ENCODE peak calls at places on chromosomes 4 and X, in ten cellular contexts. I is spleen, N is keratinocyte, M is pancreas, R is heart left ventricle, T is PC-3, F is endodermal cell, X is fibroblast of lung, P is endothelial cell of umbilical vein, W is vagina. O is an unnamed sample. For H3K4me1 and H3K9me3, the result is how much of the 10 kb centered on the place peaks cover.

GRCh38 chr4:41366911-41367517 is 110.3 kb downstream of the UCHL1 start:
- DNase-seq in T (no peak), F (no peak), M (no peak), I (no peak), X (no peak), P (no peak), N (no peak), R (no peak), W (no peak), O (no peak)

GRCh38 chr4:108051343-108051742 is 61.7 kb downstream of the HADH start:
- DNase-seq in R (no peak), N (no peak), M (no peak), I (no peak), F (no peak), X (no peak), W (no peak), P (no peak), T (no peak), O (no peak)

GRCh38 chr4:3361406-3361805 is 68.6 kb downstream of the RGS12 start:
- DNase-seq in T (no peak), X (no peak), F (no peak), N (no peak), P (no peak), M (no peak), R (no peak), I (no peak), W (no peak), O (no peak)

GRCh38 chr4:44535981-44536380 is 87.4 kb upstream of the KCTD8 start:
- DNase-seq in M (no peak), F (no peak), X (no peak), I (no peak), T (no peak), N (no peak), R (no peak), P (no peak), W (no peak), O (no peak)

GRCh38 chr4:168119100-168119499 is 26.8 kb downstream of the ANXA10 start:
- DNase-seq in I (no peak), P (peak), X (no peak), F (no peak), W (no peak), M (no peak), R (no peak), T (no peak), N (no peak), O (no peak)

GRCh38 chr4:84948056-84948455 is 18.4 kb downstream of the WDFY3 start:
- DNase-seq in W (no peak), T (no peak), I (no peak), X (peak), R (no peak), F (no peak), M (no peak), P (no peak), N (no peak), O (no peak)

GRCh38 chrX:123169247-123169901 is 14.7 kb upstream of the GRIA3 start:
- DNase-seq in R (no peak), P (peak), M (no peak), T (peak), F (no peak), X (peak), I (no peak), W (no peak), N (no peak), O (no peak)

GRCh38 chrX:108322243-108322642 is 116.0 kb downstream of the COL4A6 start:
- DNase-seq in R (no peak), X (no peak), F (no peak), I (no peak), N (no peak), T (no peak), M (no peak), P (no peak), W (no peak), O (no peak)

GRCh38 chr4:125728568-125728967 is 413.8 kb downstream of the FAT4 start:
- DNase-seq in I (no peak), P (peak), T (peak), F (peak), N (peak), W (no peak), R (no peak), M (no peak), X (peak), O (no peak)

GRCh38 chr4:31108762-31109161 is 388.6 kb downstream of the PCDH7 start:
- DNase-seq in W (no peak), N (no peak), M (no peak), X (no peak), P (no peak), I (no peak), R (no peak), T (no peak), F (peak), O (no peak)

GRCh38 chr4:89619230-89619962 is 217.6 kb downstream of the SNCA start:
- DNase-seq in P (no peak), T (no peak), R (no peak), X (no peak), M (no peak), W (no peak), N (no peak), I (no peak), F (no peak), O (no peak)

GRCh38 chrX:16953606-16954211 is 7.3 kb downstream of the REPS2 start:
- DNase-seq in X (peak), R (no peak), P (peak), M (no peak), F (no peak), T (peak), I (no peak), N (no peak), W (no peak), O (no peak)

GRCh38 chr4:161949941-161950725 is 213.7 kb downstream of the FSTL5 start:
- DNase-seq in R (no peak), N (no peak), I (no peak), M (no peak), X (peak), P (no peak), T (no peak), W (no peak), F (no peak), O (no peak)

GRCh38 chr4:166312166-166312565 is 439.1 kb downstream of the TLL1 start:
- DNase-seq in M (no peak), P (no peak), X (peak), R (no peak), N (no peak), I (no peak), W (no peak), F (no peak), T (no peak), O (no peak)

GRCh38 chr4:80186666-80187065 is 10.6 kb upstream of the PRDM8 start:
- DNase-seq in X (no peak), N (no peak), F (no peak), M (no peak), P (no peak), R (no peak), T (no peak), W (no peak), I (no peak), O (no peak)

GRCh38 chr4:14888790-14889189 is 113.5 kb upstream of the CPEB2 start:
- DNase-seq in W (no peak), P (no peak), X (no peak), M (no peak), I (no peak), F (no peak), R (no peak), N (no peak), T (no peak), O (no peak)

GRCh38 chr4:148834804-148835598 is 392.8 kb upstream of the NR3C2 start:
- DNase-seq in F (no peak), N (no peak), X (peak), W (no peak), T (peak), M (no peak), P (peak), R (no peak), I (no peak), O (peak)

GRCh38 chr4:4859010-4859798 is at the start of gene MSX1:
- DNase-seq in P (peak), X (peak), I (peak), R (peak), T (peak), N (no peak), W (no peak), M (peak), F (peak), O (peak)

GRCh38 chr4:139669859-139670258 is 4.2 kb downstream of the MGST2 start:
- DNase-seq in F (peak), I (no peak), M (no peak), N (no peak), W (no peak), X (no peak), R (no peak), T (no peak), P (no peak), O (no peak)

GRCh38 chrX:47587091-47587891 is 5.1 kb downstream of the TIMP1 start:
- DNase-seq in X (no peak), F (no peak), I (no peak), R (no peak), P (no peak), N (no peak), W (no peak), T (no peak), M (no peak), O (no peak)

GRCh38 chr4:102196221-102196620 is 149.1 kb downstream of the SLC39A8 start:
- DNase-seq in X (peak), F (no peak), M (no peak), T (peak), R (no peak), W (no peak), I (no peak), P (peak), N (no peak), O (no peak)

GRCh38 chrX:78708171-78708570 is 39.3 kb upstream of the LPAR4 start:
- DNase-seq in N (no peak), T (peak), W (no peak), M (no peak), X (peak), R (no peak), P (peak), I (no peak), F (peak), O (no peak)

GRCh38 chr4:148112231-148112982 is 329.8 kb downstream of the NR3C2 start:
- DNase-seq in I (no peak), N (no peak), R (no peak), M (no peak), P (peak), F (no peak), W (no peak), X (peak), T (no peak), O (no peak)

GRCh38 chrX:15815779-15816452 is 25.6 kb downstream of the ZRSR2 start:
- DNase-seq in X (no peak), R (peak), M (no peak), N (no peak), F (peak), P (peak), T (peak), W (no peak), I (no peak), O (no peak)

GRCh38 chr4:37620174-37620573 is 66.0 kb downstream of the RELL1 start:
- DNase-seq in W (no peak), P (no peak), M (no peak), F (no peak), T (no peak), N (no peak), I (no peak), R (no peak), X (no peak), O (no peak)

GRCh38 chr4:749771-750666 is 44.4 kb downstream of the PCGF3 start:
- DNase-seq in N (no peak), W (no peak), P (peak), T (no peak), F (no peak), X (peak), I (no peak), M (no peak), R (no peak), O (no peak)

GRCh38 chr4:10119773-10120172 is 3.2 kb upstream of the WDR1 start:
- DNase-seq in M (no peak), X (no peak), I (no peak), F (no peak), W (no peak), N (no peak), P (no peak), T (no peak), R (no peak), O (no peak)

GRCh38 chrX:12771445-12772069 is 19.7 kb upstream of the PRPS2 start:
- DNase-seq in F (peak), X (peak), M (peak), T (peak), W (no peak), R (peak), N (no peak), I (peak), P (peak), O (peak)

GRCh38 chr4:92305148-92305877 is 1.5 kb downstream of the GRID2 start:
- DNase-seq in N (no peak), T (peak), R (peak), F (peak), X (peak), M (peak), P (peak), W (no peak), I (no peak), O (peak)

GRCh38 chr4:115154826-115155225 is 41.4 kb upstream of the NDST4 start:
- DNase-seq in T (peak), R (no peak), N (no peak), W (no peak), I (no peak), X (no peak), M (no peak), P (no peak), F (no peak), O (no peak)

GRCh38 chr4:85761803-85762202 is 286.9 kb downstream of the ARHGAP24 start:
- DNase-seq in N (no peak), P (peak), M (peak), W (no peak), R (peak), F (no peak), T (peak), X (peak), I (no peak), O (no peak)

GRCh38 chrX:109475174-109475891 is 6.6 kb downstream of the GUCY2F start:
- DNase-seq in W (no peak), M (peak), I (no peak), N (no peak), R (peak), X (peak), P (peak), F (peak), T (peak), O (peak)

GRCh38 chr4:161894493-161895167 is 269.2 kb downstream of the FSTL5 start:
- DNase-seq in M (no peak), W (no peak), T (no peak), N (peak), R (no peak), X (no peak), I (no peak), P (no peak), F (no peak), O (no peak)

GRCh38 chr4:98996056-98996941 is 778 bp downstream of the METAP1 start:
- DNase-seq in N (no peak), I (no peak), M (peak), T (peak), X (peak), P (peak), F (peak), R (no peak), W (no peak), O (no peak)

GRCh38 chr4:117545042-117545441 is 459.7 kb upstream of the TRAM1L1 start:
- DNase-seq in P (no peak), F (no peak), N (no peak), I (no peak), R (no peak), W (no peak), X (peak), T (peak), M (no peak), O (no peak)

GRCh38 chrX:51759055-51759454 is 15.8 kb downstream of the GSPT2 start:
- DNase-seq in F (no peak), N (no peak), P (no peak), R (no peak), T (no peak), W (no peak), X (no peak), I (no peak), M (no peak), O (no peak)

GRCh38 chr4:87026795-87027495 is 92.1 kb downstream of the AFF1 start:
- DNase-seq in W (no peak), R (no peak), N (no peak), T (no peak), X (no peak), F (no peak), M (no peak), I (no peak), P (no peak), O (no peak)

GRCh38 chr4:133162941-133163340 is 13.8 kb downstream of the PCDH10 start:
- DNase-seq in N (no peak), X (peak), W (no peak), M (no peak), T (no peak), F (peak), I (no peak), P (no peak), R (no peak), O (no peak)

DNA sequence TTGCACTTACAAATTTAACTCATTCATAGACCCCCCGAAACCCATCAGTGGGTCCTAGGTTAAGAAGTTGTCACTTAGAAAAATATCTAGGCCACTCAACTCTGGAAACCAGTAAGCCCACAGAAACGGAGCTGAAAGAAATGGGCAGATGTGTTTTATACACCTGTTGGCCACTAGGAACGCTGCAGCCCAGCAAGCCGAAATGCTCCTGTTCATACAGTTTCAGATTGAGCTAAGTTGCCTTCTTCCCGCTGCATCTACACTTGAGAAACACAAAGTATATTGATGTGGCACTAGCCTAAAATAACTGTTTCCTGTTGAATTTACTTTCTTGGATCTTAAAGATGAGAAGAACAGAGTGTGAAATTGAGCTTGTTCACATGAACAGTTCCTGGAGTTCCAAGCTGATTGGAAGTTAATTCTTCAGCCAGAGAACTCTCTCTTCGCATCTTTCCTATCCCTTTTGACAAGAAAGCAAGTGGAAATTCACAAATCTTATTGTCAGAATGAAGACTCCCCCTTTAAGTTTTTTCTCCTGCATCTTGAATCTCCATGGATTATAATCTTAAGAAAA is 174.1 kb downstream of the RBMX2 start:
- DNase-seq in T (peak), F (peak), R (peak), I (no peak), N (no peak), W (no peak), M (peak), X (peak), P (peak), O (peak)
- H3K4me1 ChIP-seq in T (under half), F (under half), R (under half), I (under half), N (under half), W (under half), M (under half), X (under half), P (under half), O (under half)

DNA sequence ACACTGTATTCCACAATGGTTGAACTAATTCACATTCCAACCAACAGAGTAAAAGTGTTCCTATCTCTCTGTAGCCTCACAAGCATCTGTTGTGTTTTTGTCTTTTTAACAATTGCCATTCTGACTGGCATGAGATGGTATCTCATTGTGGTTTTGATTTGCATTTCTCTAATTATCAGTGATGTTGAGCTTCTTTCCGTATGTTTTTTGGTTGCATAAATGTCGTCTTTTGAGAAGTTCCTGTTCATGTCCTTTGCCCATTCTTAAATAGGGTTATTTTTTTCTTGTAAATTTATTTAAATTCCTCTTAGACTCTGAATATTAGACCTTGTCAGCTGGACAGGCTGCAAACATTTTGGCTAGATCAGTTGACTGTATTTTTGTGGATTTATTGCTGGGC is 78.2 kb downstream of the VSIG4 start:
- DNase-seq in F (no peak), N (no peak), I (no peak), W (no peak), P (no peak), R (no peak), M (no peak), X (no peak), T (no peak), O (no peak)
- TF ChIP-seq CTCF in F (no peak), N (no peak), I (no peak), W (no peak), P (no peak), R (no peak), M (no peak), X (no peak), T (no peak), O (no peak)

GRCh38 chr4:19786616-19787015 is 465.1 kb upstream of the SLIT2 start:
- DNase-seq in I (no peak), T (no peak), N (no peak), P (no peak), M (no peak), R (no peak), F (no peak), X (no peak), W (no peak), O (no peak)
- H3K9me3 ChIP-seq in I (under half), T (under half), N (under half), P (under half), M (under half), R (under half), F (under half), X (under half), W (under half), O (under half)

GRCh38 chr4:7820031-7820825 is 119.4 kb downstream of the AFAP1 start:
- DNase-seq in R (no peak), T (no peak), X (no peak), N (no peak), P (no peak), I (peak), W (no peak), M (no peak), F (no peak), O (no peak)

GRCh38 chr4:7818676-7819041 is 121.0 kb downstream of the AFAP1 start:
- DNase-seq in M (no peak), W (no peak), I (no peak), T (no peak), P (no peak), R (no peak), X (peak), N (no peak), F (no peak), O (no peak)

GRCh38 chr4:7817877-7818675 is 121.6 kb downstream of the AFAP1 start:
- DNase-seq in N (no peak), M (peak), P (no peak), W (no peak), I (no peak), R (peak), T (no peak), X (peak), F (no peak), O (peak)

GRCh38 chr4:7821245-7822165 is 118.2 kb downstream of the AFAP1 start:
- DNase-seq in I (peak), T (no peak), P (no peak), W (no peak), M (no peak), R (no peak), X (no peak), N (no peak), F (no peak), O (peak)

GRCh38 chr4:7819446-7819845 is 120.2 kb downstream of the AFAP1 start:
- DNase-seq in R (no peak), P (no peak), N (no peak), T (no peak), M (no peak), W (no peak), I (peak), F (no peak), X (no peak), O (peak)
- H3K4me1 ChIP-seq in R (half or more), P (under half), N (under half), T (under half), M (under half), W (under half), I (under half), F (under half), X (under half), O (under half)

DNA sequence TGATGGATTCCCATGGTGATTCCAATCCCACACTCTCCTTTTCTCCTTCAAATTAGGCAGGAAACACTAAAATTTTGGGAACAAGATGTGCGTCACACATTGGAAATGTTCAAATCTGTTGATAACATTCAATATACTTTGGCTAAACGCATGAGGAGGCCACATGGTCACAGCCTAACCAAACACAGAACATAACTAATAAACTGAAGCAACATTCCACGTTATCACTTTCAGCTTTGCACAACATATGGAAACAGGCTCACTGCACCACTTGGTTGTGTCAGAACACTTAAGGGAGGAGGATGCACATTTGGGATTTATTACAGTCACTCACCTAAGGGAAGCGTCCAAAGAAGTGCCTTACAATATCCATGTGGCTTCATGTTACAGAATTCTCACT is 4.7 kb downstream of the SH3RF1 start:
- DNase-seq in N (no peak), T (no peak), P (no peak), F (no peak), I (no peak), R (no peak), W (no peak), X (no peak), M (no peak), O (no peak)
- TF ChIP-seq CTCF in N (no peak), T (no peak), P (no peak), F (no peak), I (no peak), R (no peak), W (no peak), X (no peak), M (no peak), O (no peak)

DNA sequence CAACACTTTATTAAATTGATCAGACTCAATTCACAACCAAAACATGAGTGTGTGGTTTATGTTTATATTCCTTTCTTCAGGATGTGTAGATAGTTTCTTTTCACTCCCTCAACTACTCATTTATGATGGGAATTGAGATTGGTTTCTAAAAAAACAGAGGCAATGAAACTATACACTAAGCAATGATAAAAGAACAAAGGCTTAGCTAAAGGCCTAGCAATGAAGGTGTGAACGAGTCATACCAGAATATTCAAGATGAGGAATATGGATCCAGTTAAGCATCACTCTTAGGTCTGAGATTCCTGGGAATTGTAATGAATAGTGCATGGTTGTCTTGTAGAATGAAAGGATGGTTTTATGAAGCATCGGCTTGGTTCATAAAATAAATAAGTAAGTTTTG is 17.5 kb upstream of the RASL11B start:
- DNase-seq in W (no peak), R (no peak), N (no peak), I (no peak), T (no peak), X (no peak), M (no peak), P (no peak), F (no peak), O (no peak)
- H3K9me3 ChIP-seq in W (under half), R (under half), N (under half), I (under half), T (under half), X (under half), M (under half), P (under half), F (under half), O (under half)

O was measured in upper lobe of right lung.